ENCODE peak calls at places on chromosomes 1 and 21, in seven cellular contexts. U, S, F, V, R, I and H are unnamed samples.

GRCh38 chr21:42652527-42653491 is 612 bp upstream of the PDE9A start:
- DNase-seq in F (no peak), U (peak), V (peak), S (no peak), R (peak), I (peak), H (peak)

GRCh38 chr1:238950786-238951185 is 435.6 kb upstream of the CHRM3 start:
- DNase-seq in F (no peak), I (no peak), R (no peak), U (no peak), V (no peak), S (no peak), H (no peak)

GRCh38 chr21:36297938-36298572 is 21.9 kb upstream of the MORC3 start:
- DNase-seq in V (peak), R (peak), I (no peak), S (peak), U (no peak), F (no peak), H (no peak)

GRCh38 chr1:46285730-46286477 is 17.5 kb downstream of the LRRC41 start:
- DNase-seq in F (no peak), V (no peak), U (no peak), I (no peak), S (no peak), R (no peak), H (no peak)

GRCh38 chr1:171999756-172000155 is 158.5 kb downstream of the DNM3 start:
- DNase-seq in V (no peak), U (no peak), S (no peak), I (no peak), R (no peak), F (no peak), H (no peak)

GRCh38 chr1:223216074-223216473 is 73.0 kb upstream of the TLR5 start:
- DNase-seq in U (no peak), F (no peak), I (no peak), R (no peak), S (no peak), V (peak), H (peak)

GRCh38 chr1:231138221-231138620 is 23.6 kb upstream of the TRIM67 start:
- DNase-seq in U (no peak), V (no peak), I (no peak), R (no peak), F (no peak), S (no peak), H (no peak)

GRCh38 chr21:44962481-44962966 is 22.7 kb downstream of the SLX9 start:
- DNase-seq in U (no peak), I (peak), F (peak), S (no peak), R (no peak), V (no peak), H (no peak)

GRCh38 chr1:15939181-15940109 is 36.5 kb downstream of the ZBTB17 start:
- DNase-seq in S (no peak), R (no peak), I (no peak), V (peak), U (no peak), F (no peak), H (peak)

GRCh38 chr1:37123266-37123665 is 89.0 kb upstream of the GRIK3 start:
- DNase-seq in R (no peak), U (peak), F (no peak), V (no peak), I (no peak), S (no peak), H (no peak)

GRCh38 chr1:91622586-91622985 is 121.9 kb downstream of the CDC7 start:
- DNase-seq in R (no peak), U (no peak), V (no peak), F (peak), I (no peak), S (no peak), H (no peak)

GRCh38 chr1:109497449-109498160 is 3.7 kb downstream of the CYB561D1 start:
- DNase-seq in U (no peak), I (no peak), R (no peak), F (no peak), V (no peak), S (no peak), H (no peak)

GRCh38 chr21:46112731-46113215 is 14.9 kb downstream of the COL6A2 start:
- DNase-seq in S (peak), U (no peak), V (peak), I (no peak), R (no peak), F (no peak), H (peak)

GRCh38 chr1:168970945-168971799 is 135.3 kb upstream of the ATP1B1 start:
- DNase-seq in V (no peak), U (peak), F (no peak), S (no peak), R (no peak), I (no peak), H (no peak)

GRCh38 chr1:201346337-201346939 is 31.0 kb downstream of the TNNT2 start:
- DNase-seq in I (peak), U (peak), S (no peak), R (peak), F (peak), V (no peak), H (no peak)

GRCh38 chr21:22106720-22107410 is 1108.7 kb downstream of the NCAM2 start:
- DNase-seq in V (no peak), F (no peak), S (no peak), U (no peak), I (no peak), R (no peak), H (no peak)

GRCh38 chr1:230976825-230977747 is 1.6 kb downstream of the TTC13 start:
- DNase-seq in U (no peak), F (no peak), R (no peak), I (no peak), V (no peak), S (no peak), H (no peak)

GRCh38 chr1:84774674-84775548 is 84.7 kb upstream of the SSX2IP start:
- DNase-seq in V (no peak), I (no peak), U (no peak), R (no peak), S (no peak), F (no peak), H (no peak)

GRCh38 chr1:157001304-157001703 is 44.2 kb downstream of the ARHGEF11 start:
- DNase-seq in V (no peak), I (peak), F (peak), R (no peak), S (no peak), U (no peak), H (no peak)

GRCh38 chr1:147636314-147636713 is 34.0 kb downstream of the ACP6 start:
- DNase-seq in V (no peak), F (no peak), S (no peak), U (no peak), I (no peak), R (no peak), H (no peak)

GRCh38 chr1:70043806-70044205 is 161.6 kb downstream of the LRRC40 start:
- DNase-seq in V (no peak), I (peak), R (no peak), F (peak), U (no peak), S (no peak), H (no peak)

GRCh38 chr1:56477164-56478111 is 101.9 kb downstream of the PLPP3 start:
- DNase-seq in V (peak), F (no peak), U (peak), S (no peak), R (no peak), I (peak), H (peak)

GRCh38 chr1:27522860-27523665 is 33.1 kb upstream of the WASF2 start:
- DNase-seq in R (no peak), U (peak), V (no peak), S (no peak), I (peak), F (no peak), H (no peak)

GRCh38 chr1:38009088-38009840 is 3.3 kb upstream of the UTP11 start:
- DNase-seq in S (no peak), F (no peak), V (no peak), U (no peak), I (peak), R (no peak), H (no peak)

GRCh38 chr1:39116116-39116607 is 88.3 kb upstream of the MACF1 start:
- DNase-seq in F (no peak), S (no peak), I (no peak), U (no peak), V (no peak), R (no peak), H (no peak)

GRCh38 chr1:43143441-43143888 is 28.6 kb downstream of the EBNA1BP2 start:
- DNase-seq in V (no peak), U (peak), I (peak), F (no peak), S (no peak), R (no peak), H (no peak)

GRCh38 chr21:44737706-44738354 is 26.5 kb upstream of the TSPEAR start:
- DNase-seq in R (no peak), U (no peak), F (no peak), I (peak), V (no peak), S (no peak), H (peak)

GRCh38 chr1:61140778-61141177 is 58.4 kb downstream of the NFIA start:
- DNase-seq in F (no peak), R (no peak), S (no peak), V (no peak), U (no peak), I (no peak), H (no peak)

GRCh38 chr1:229133151-229133550 is 137.8 kb upstream of the RAB4A start:
- DNase-seq in U (no peak), I (no peak), F (no peak), R (no peak), S (no peak), V (no peak), H (no peak)

GRCh38 chr1:14138135-14138506 is 438.1 kb downstream of the PRDM2 start:
- DNase-seq in F (no peak), V (no peak), R (no peak), S (no peak), I (no peak), U (no peak), H (no peak)

GRCh38 chr1:235998812-235999211 is 66.1 kb downstream of the NID1 start:
- DNase-seq in I (no peak), F (no peak), U (no peak), S (no peak), R (no peak), V (no peak), H (no peak)

GRCh38 chr1:1128454-1129139 is 12.7 kb upstream of the C1orf159 start:
- DNase-seq in V (no peak), I (no peak), F (no peak), S (no peak), U (no peak), R (no peak), H (no peak)

GRCh38 chr1:160171352-160171751 is 19.0 kb upstream of the CASQ1 start:
- DNase-seq in F (no peak), U (no peak), I (peak), V (no peak), S (no peak), R (no peak), H (no peak)

GRCh38 chr1:13593511-13594131 is 10.0 kb downstream of the PDPN start:
- DNase-seq in U (peak), I (peak), R (no peak), S (no peak), F (peak), V (no peak), H (no peak)

GRCh38 chr1:66564250-66564649 is 30.3 kb downstream of the SGIP1 start:
- DNase-seq in F (peak), U (no peak), R (peak), S (no peak), V (no peak), I (peak), H (no peak)

GRCh38 chr1:85132078-85132715 is 68.6 kb downstream of the SYDE2 start:
- DNase-seq in R (no peak), S (no peak), V (no peak), F (no peak), U (no peak), I (no peak), H (no peak)